ENCODE peak calls at places on chromosomes 6 and 20, in four cellular contexts. U is ureter, P is GM19239, I is ecto neural progenitor cell. E is an unnamed sample.

GRCh38 chr6:20868397-20869185 is 334.3 kb downstream of the CDKAL1 start:
- DNase-seq in I (no peak), P (no peak), U (no peak), E (no peak)

GRCh38 chr6:26392932-26393636 is 9.0 kb upstream of the BTN3A1 start:
- DNase-seq in P (no peak), I (no peak), U (no peak), E (no peak)

GRCh38 chr6:117687006-117687405 is 11.7 kb downstream of the NUS1 start:
- DNase-seq in U (no peak), I (no peak), P (no peak), E (no peak)

GRCh38 chr6:147204843-147205311 is 660 bp downstream of the STXBP5 start:
- DNase-seq in I (no peak), U (no peak), P (no peak), E (no peak)

GRCh38 chr6:42197574-42198362 is 3.0 kb upstream of the GUCA1B start:
- DNase-seq in P (no peak), U (no peak), I (no peak), E (no peak)

GRCh38 chr6:80106418-80107235 is at the start of gene BCKDHB:
- DNase-seq in P (peak; percentile 89), I (peak; percentile 99), U (peak; percentile 99), E (peak; percentile 92)

GRCh38 chr6:103587722-103588121 is 1272.0 kb downstream of the HACE1 start:
- DNase-seq in P (no peak), U (no peak), I (no peak), E (no peak)

GRCh38 chr6:138377844-138378243 is at the start of gene SMIM28:
- DNase-seq in I (no peak), P (no peak), U (no peak), E (no peak)

GRCh38 chr6:154868143-154868594 is 126.9 kb upstream of the TIAM2 start:
- DNase-seq in U (no peak), P (no peak), I (no peak), E (no peak)

GRCh38 chr20:2873747-2874041 is 413 bp downstream of the PTPRA start:
- DNase-seq in I (peak; percentile 87), U (no peak), P (no peak), E (no peak)

GRCh38 chr20:58715709-58716475 is 23.3 kb downstream of the NPEPL1 start:
- DNase-seq in P (no peak), U (peak; percentile 30), I (peak; percentile 30), E (no peak)

GRCh38 chr6:112233864-112234263 is 20.5 kb downstream of the LAMA4 start:
- DNase-seq in I (no peak), P (no peak), U (no peak), E (no peak)

GRCh38 chr20:46402236-46402886 is 4.1 kb downstream of the ELMO2 start:
- DNase-seq in P (no peak), I (no peak), U (no peak), E (no peak)

GRCh38 chr6:74068945-74069570 is 373.1 kb downstream of the CD109 start:
- DNase-seq in I (no peak), U (no peak), P (no peak), E (no peak)

GRCh38 chr6:11971154-11971553 is 41.0 kb upstream of the HIVEP1 start:
- DNase-seq in U (no peak), P (no peak), I (no peak), E (no peak)

E was measured in GM12878.